ENCODE peak calls at places on chromosomes 12 and 14, in four cellular contexts. R is BJ, D is AG10803, P is progenitor cell of endocrine pancreas. K is an unnamed sample.

GRCh38 chr14:71362920-71363584 is 455.8 kb downstream of the PCNX1 start:
- DNase-seq in R (peak), D (peak), P (no peak), K (no peak)

GRCh38 chr12:27493260-27493935 is 30.6 kb upstream of the PPFIBP1 start:
- DNase-seq in R (no peak), D (no peak), P (no peak), K (no peak)

GRCh38 chr12:16019131-16019530 is 108.0 kb downstream of the DERA start:
- DNase-seq in R (no peak), D (peak), P (no peak), K (no peak)

GRCh38 chr14:90388437-90388836 is 8.4 kb upstream of the CALM1 start:
- DNase-seq in R (no peak), D (peak), P (no peak), K (no peak)

GRCh38 chr12:106840217-106840616 is 65.7 kb downstream of the RIC8B start:
- DNase-seq in R (no peak), D (peak), P (no peak), K (no peak)

GRCh38 chr12:92524489-92524888 is 178.3 kb upstream of the PLEKHG7 start:
- DNase-seq in R (no peak), D (no peak), P (no peak), K (no peak)

GRCh38 chr12:5467941-5468340 is 36.0 kb downstream of the NTF3 start:
- DNase-seq in R (no peak), D (no peak), P (no peak), K (no peak)

GRCh38 chr12:112978163-112979081 is at the start of gene OAS2:
- DNase-seq in R (peak), D (peak), P (no peak), K (peak)

GRCh38 chr14:87261621-87262020 is 731.4 kb downstream of the GALC start:
- DNase-seq in R (no peak), D (no peak), P (no peak), K (no peak)

GRCh38 chr12:109606261-109607028 is 32.9 kb downstream of the MVK start:
- DNase-seq in R (no peak), D (no peak), P (peak), K (no peak)

GRCh38 chr14:58771016-58771415 is 133.3 kb downstream of the DACT1 start:
- DNase-seq in R (no peak), D (no peak), P (no peak), K (no peak)

GRCh38 chr14:72653026-72653425 is 240.9 kb downstream of the DPF3 start:
- DNase-seq in R (no peak), D (no peak), P (no peak), K (no peak)

GRCh38 chr12:120598674-120599463 is 17.7 kb upstream of the POP5 start:
- DNase-seq in R (no peak), D (peak), P (no peak), K (no peak)

GRCh38 chr14:102496955-102497744 is 12.4 kb downstream of the ANKRD9 start:
- DNase-seq in R (no peak), D (no peak), P (no peak), K (no peak)

GRCh38 chr14:52117433-52117832 is 48.6 kb upstream of the NID2 start:
- DNase-seq in R (no peak), D (peak), P (no peak), K (no peak)

GRCh38 chr12:109771746-109772621 is 58.4 kb downstream of the FAM222A start:
- DNase-seq in R (no peak), D (no peak), P (no peak), K (peak)

GRCh38 chr14:76424359-76424758 is 48.4 kb downstream of the ESRRB start:
- DNase-seq in R (no peak), D (no peak), P (no peak), K (no peak)

GRCh38 chr12:41983896-41984295 is 160.8 kb downstream of the GXYLT1 start:
- DNase-seq in R (no peak), D (no peak), P (no peak), K (no peak)

GRCh38 chr14:98056946-98057345 is 1215.1 kb downstream of the BCL11B start:
- DNase-seq in R (no peak), D (no peak), P (no peak), K (no peak)

GRCh38 chr12:20695232-20695631 is at the start of gene SLCO1C1:
- DNase-seq in R (no peak), D (no peak), P (no peak), K (no peak)

GRCh38 chr12:70117670-70118069 is 125.6 kb upstream of the CNOT2 start:
- DNase-seq in R (no peak), D (no peak), P (no peak), K (no peak)

GRCh38 chr12:108198043-108198442 is 69.0 kb downstream of the WSCD2 start:
- DNase-seq in R (no peak), D (no peak), P (no peak), K (no peak)

GRCh38 chr12:77493769-77494168 is 336.9 kb upstream of the NAV3 start:
- DNase-seq in R (no peak), D (no peak), P (no peak), K (no peak)

GRCh38 chr14:103108749-103109207 is 14.3 kb downstream of the EXOC3L4 start:
- DNase-seq in R (no peak), D (no peak), P (no peak), K (no peak)

GRCh38 chr12:9648701-9649531 is 20.6 kb upstream of the CLEC2D start:
- DNase-seq in R (no peak), D (no peak), P (no peak), K (no peak)

GRCh38 chr14:100777366-100778077 is 48.4 kb upstream of the MEG3 start:
- DNase-seq in R (no peak), D (no peak), P (no peak), K (no peak)

GRCh38 chr12:121610239-121611149 is 15.8 kb upstream of the ORAI1 start:
- DNase-seq in R (no peak), D (peak), P (no peak), K (no peak)

GRCh38 chr12:85549658-85550057 is 269.6 kb downstream of the ALX1 start:
- DNase-seq in R (no peak), D (no peak), P (no peak), K (no peak)

GRCh38 chr14:49986344-49987014 is 93.6 kb downstream of the ARF6 start:
- DNase-seq in R (no peak), D (peak), P (no peak), K (no peak)

GRCh38 chr12:51855586-51856428 is 7.3 kb upstream of the FIGNL2 start:
- DNase-seq in R (no peak), D (peak), P (peak), K (no peak)

GRCh38 chr14:89304972-89305703 is 111.9 kb downstream of the FOXN3 start:
- DNase-seq in R (no peak), D (peak), P (no peak), K (peak)

GRCh38 chr14:102568115-102568614 is 24.3 kb upstream of the RCOR1 start:
- DNase-seq in R (no peak), D (no peak), P (no peak), K (no peak)

GRCh38 chr12:75724913-75725312 is 213.5 kb upstream of the KRR1 start:
- DNase-seq in R (peak), D (peak), P (no peak), K (no peak)

GRCh38 chr12:128626808-128627320 is 196.9 kb downstream of the SLC15A4 start:
- DNase-seq in R (no peak), D (no peak), P (no peak), K (no peak)

GRCh38 chr12:90943248-90943647 is 11.7 kb downstream of the CCER1 start:
- DNase-seq in R (no peak), D (peak), P (no peak), K (no peak)

GRCh38 chr12:9940370-9940769 is 8.2 kb upstream of the CLEC2A start:
- DNase-seq in R (no peak), D (no peak), P (no peak), K (no peak)

GRCh38 chr14:104138098-104138890 is at the start of gene KIF26A:
- DNase-seq in R (no peak), D (no peak), P (peak), K (no peak)

DNA sequence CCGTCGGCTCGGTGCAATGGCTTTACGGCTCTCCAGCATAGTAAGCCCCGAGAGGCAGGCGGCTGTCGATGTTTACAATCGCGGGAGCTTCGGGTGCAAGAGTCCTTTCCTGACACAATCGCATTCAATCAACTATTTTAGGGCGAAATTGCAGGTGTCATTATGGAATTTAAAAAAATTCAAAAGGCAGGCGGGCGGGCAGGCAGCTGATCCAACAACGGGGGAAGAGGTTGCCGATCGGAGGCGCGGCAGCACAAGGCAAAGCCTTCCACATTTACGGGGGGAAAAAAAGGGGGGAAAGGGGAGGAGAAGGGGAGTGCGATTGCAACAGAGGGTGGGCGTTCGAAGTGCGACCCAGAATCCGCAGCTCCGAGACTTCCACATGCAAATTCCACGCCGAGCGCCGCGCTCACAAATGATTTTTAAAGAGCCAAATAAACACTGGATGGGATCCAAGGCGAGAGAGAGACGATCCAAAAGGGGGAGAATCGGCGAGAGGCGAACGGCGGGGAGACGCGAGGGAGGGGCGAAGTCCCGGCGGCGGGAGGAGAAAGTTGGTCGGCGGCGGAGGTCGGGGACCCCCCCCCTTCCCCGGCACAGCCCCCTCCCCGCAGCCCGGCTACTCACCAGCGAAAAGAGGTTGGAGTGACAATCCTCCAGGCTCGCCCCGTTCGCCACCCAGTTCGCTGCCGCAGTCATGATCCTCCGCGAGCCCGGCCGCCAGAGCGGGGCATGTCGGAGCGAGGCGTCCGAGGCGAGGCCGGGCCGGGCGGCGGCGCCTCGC is 868 bp downstream of the MED13L start:
- DNase-seq in R (no peak), D (peak), P (peak), K (peak)
- TF ChIP-seq CTCF in R (peak), D (peak), P (no peak), K (no peak)

GRCh38 chr12:66235626-66236281 is 46.7 kb downstream of the IRAK3 start:
- DNase-seq in R (no peak), D (peak), P (no peak), K (no peak)
- TF ChIP-seq CTCF in R (no peak), D (peak), P (peak), K (no peak)

GRCh38 chr12:130874696-130875095 is 2.8 kb downstream of the RAN start:
- DNase-seq in R (no peak), D (no peak), P (no peak), K (no peak)
- TF ChIP-seq CTCF in R (no peak), D (no peak), P (no peak), K (no peak)

DNA sequence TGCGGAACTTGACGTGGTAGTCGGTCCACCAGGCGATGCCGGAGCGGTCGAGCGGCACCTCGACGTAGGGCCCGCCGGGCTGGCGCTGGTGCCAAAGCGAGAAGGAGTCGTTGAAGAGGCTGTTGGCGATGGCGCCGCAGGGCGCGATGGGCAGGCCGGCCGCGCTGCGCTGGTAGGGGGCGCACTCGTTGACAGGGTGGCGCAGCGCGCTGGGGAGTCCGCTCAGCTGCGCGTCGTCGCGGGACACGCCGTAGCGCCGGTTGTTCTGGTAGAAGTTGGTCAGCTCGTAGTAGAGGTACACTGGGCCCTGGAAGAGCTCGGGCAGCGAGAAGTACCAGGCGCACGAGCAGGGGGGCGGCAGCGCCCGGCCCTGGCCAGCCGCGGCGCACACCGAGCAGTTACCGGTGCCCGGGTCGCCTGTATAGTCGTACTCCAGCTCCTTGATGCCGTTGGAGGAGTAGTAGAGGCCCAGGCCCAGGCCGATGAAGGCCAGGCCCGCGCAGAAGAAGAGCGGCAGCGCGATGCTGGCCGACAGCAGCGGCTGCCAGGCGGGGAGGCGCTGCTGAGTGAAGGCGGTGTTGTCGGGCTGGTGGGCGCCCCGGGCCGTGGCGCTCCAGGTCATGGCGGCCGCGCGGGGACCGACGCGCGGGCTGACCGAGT is 482 bp downstream of the TMEM30B start:
- DNase-seq in R (no peak), D (peak), P (peak), K (peak)
- TF ChIP-seq CTCF in R (peak), D (no peak), P (peak), K (no peak)